ENCODE peak calls at places on chromosomes 1 and 21, in four cellular contexts. H, L, Z and S are unnamed samples.

GRCh38 chr1:9606458-9606857 is 17.7 kb downstream of the TMEM201 start:
- DNase-seq in H (peak; percentile 44), L (no peak), Z (no peak), S (no peak)

GRCh38 chr1:175303308-175303707 is 110.7 kb upstream of the KIAA0040 start:
- DNase-seq in H (no peak), L (no peak), Z (no peak), S (no peak)

GRCh38 chr21:16279658-16280581 is 550.1 kb downstream of the USP25 start:
- DNase-seq in H (no peak), L (no peak), Z (no peak), S (no peak)

GRCh38 chr21:45768011-45768740 is 124.7 kb downstream of the PCBP3 start:
- DNase-seq in H (no peak), L (no peak), Z (no peak), S (no peak)

GRCh38 chr1:27816921-27817630 is 13.5 kb upstream of the PPP1R8 start:
- DNase-seq in H (no peak), L (no peak), Z (no peak), S (no peak)

GRCh38 chr1:180098242-180098995 is 56.2 kb upstream of the QSOX1 start:
- DNase-seq in H (no peak), L (no peak), Z (peak; percentile 65), S (no peak)

GRCh38 chr1:205950826-205951549 is 7.7 kb upstream of the SLC26A9 start:
- DNase-seq in H (no peak), L (no peak), Z (peak; percentile 61), S (no peak)

GRCh38 chr21:45147473-45148315 is 73.3 kb downstream of the ADARB1 start:
- DNase-seq in H (no peak), L (no peak), Z (no peak), S (no peak)

GRCh38 chr1:59638172-59638800 is 176.5 kb upstream of the HOOK1 start:
- DNase-seq in H (no peak), L (no peak), Z (no peak), S (no peak)

GRCh38 chr1:19361231-19362147 is 49.4 kb downstream of the SLC66A1 start:
- DNase-seq in H (no peak), L (no peak), Z (peak; percentile 77), S (no peak)

GRCh38 chr1:14894811-14895524 is 258.6 kb upstream of the TMEM51 start:
- DNase-seq in H (no peak), L (no peak), Z (peak; percentile 67), S (no peak)

GRCh38 chr1:8222789-8223188 is 95.1 kb upstream of the SLC45A1 start:
- DNase-seq in H (no peak), L (no peak), Z (no peak), S (no peak)

GRCh38 chr1:225423518-225423855 is 4.4 kb downstream of the LBR start:
- DNase-seq in H (no peak), L (no peak), Z (peak; percentile 16), S (no peak)

GRCh38 chr1:228283043-228283371 is 75.2 kb downstream of the OBSCN start:
- DNase-seq in H (peak; percentile 43), L (no peak), Z (no peak), S (no peak)

GRCh38 chr1:61140778-61141177 is 58.4 kb downstream of the NFIA start:
- DNase-seq in H (no peak), L (no peak), Z (no peak), S (no peak)

GRCh38 chr1:54027848-54028247 is 9.9 kb upstream of the LDLRAD1 start:
- DNase-seq in H (no peak), L (no peak), Z (no peak), S (no peak)

GRCh38 chr1:8094481-8095241 is 68.6 kb upstream of the ERRFI1 start:
- DNase-seq in H (no peak), L (no peak), Z (peak; percentile 72), S (no peak)

GRCh38 chr1:91500756-91501526 is at the start of gene CDC7:
- DNase-seq in H (peak; percentile 89), L (peak; percentile 93), Z (peak; percentile 87), S (peak; percentile 75)

GRCh38 chr1:203631349-203631748 is 4.7 kb downstream of the ATP2B4 start:
- DNase-seq in H (no peak), L (no peak), Z (no peak), S (no peak)

GRCh38 chr1:228438266-228438665 is 21.6 kb upstream of the TRIM17 start:
- DNase-seq in H (no peak), L (no peak), Z (no peak), S (no peak)

GRCh38 chr1:55284856-55285255 is 69.7 kb upstream of the USP24 start:
- DNase-seq in H (no peak), L (no peak), Z (peak; percentile 67), S (no peak)

GRCh38 chr1:46011121-46011695 is 121.2 kb downstream of the PIK3R3 start:
- DNase-seq in H (no peak), L (no peak), Z (no peak), S (no peak)

GRCh38 chr1:198686069-198686728 is 47.4 kb downstream of the PTPRC start:
- DNase-seq in H (no peak), L (no peak), Z (peak; percentile 70), S (no peak)

GRCh38 chr1:119711804-119712341 is at the start of gene PHGDH:
- DNase-seq in H (no peak), L (peak; percentile 73), Z (peak; percentile 89), S (peak; percentile 9)

GRCh38 chr21:45511661-45512431 is 30.4 kb downstream of the SLC19A1 start:
- DNase-seq in H (peak; percentile 45), L (no peak), Z (no peak), S (no peak)

GRCh38 chr1:28031173-28031572 is 57.2 kb downstream of the EYA3 start:
- DNase-seq in H (no peak), L (no peak), Z (peak; percentile 23), S (no peak)

GRCh38 chr1:231734417-231734816 is 107.8 kb downstream of the DISC1 start:
- DNase-seq in H (no peak), L (no peak), Z (no peak), S (no peak)